ENCODE peak calls at places on chromosomes 4 and X, in four cellular contexts. One of them, this sample, is unnamed.

GRCh38 chr4:87956501-87956900 is 19.0 kb upstream of the SPP1 start:
- DNase-seq in fibroblast of lung: no peak
- DNase-seq in IMR-90: no peak
- DNase-seq in cardiac muscle cell: no peak
- DNase-seq in this sample: no peak

GRCh38 chr4:122803788-122804208 is 22.8 kb upstream of the FGF2 start:
- DNase-seq in fibroblast of lung: no peak
- DNase-seq in IMR-90: no peak
- DNase-seq in cardiac muscle cell: no peak
- DNase-seq in this sample: no peak

GRCh38 chrX:33725556-33726232 is 406.4 kb downstream of the FAM47A start:
- DNase-seq in fibroblast of lung: peak; percentile 47
- DNase-seq in IMR-90: no peak
- DNase-seq in cardiac muscle cell: peak; percentile 83
- DNase-seq in this sample: peak; percentile 7

GRCh38 chr4:138401330-138401729 is 159.2 kb upstream of the SLC7A11 start:
- DNase-seq in fibroblast of lung: peak; percentile 33
- DNase-seq in IMR-90: no peak
- DNase-seq in cardiac muscle cell: peak; percentile 38
- DNase-seq in this sample: no peak

GRCh38 chr4:185708348-185708747 is 103.6 kb downstream of the SORBS2 start:
- DNase-seq in fibroblast of lung: peak; percentile 53
- DNase-seq in IMR-90: peak; percentile 52
- DNase-seq in cardiac muscle cell: no peak
- DNase-seq in this sample: no peak

GRCh38 chrX:45807572-45808425 is 607.1 kb upstream of the DIPK2B start:
- DNase-seq in fibroblast of lung: peak; percentile 71
- DNase-seq in IMR-90: peak; percentile 70
- DNase-seq in cardiac muscle cell: peak; percentile 9
- DNase-seq in this sample: no peak

GRCh38 chr4:173177232-173177631 is 8.6 kb downstream of the GALNT7 start:
- DNase-seq in fibroblast of lung: no peak
- DNase-seq in IMR-90: no peak
- DNase-seq in cardiac muscle cell: no peak
- DNase-seq in this sample: no peak

GRCh38 chrX:87583679-87584078 is 66.1 kb downstream of the KLHL4 start:
- DNase-seq in fibroblast of lung: peak; percentile 19
- DNase-seq in IMR-90: peak; percentile 10
- DNase-seq in cardiac muscle cell: peak; percentile 40
- DNase-seq in this sample: no peak

GRCh38 chr4:57109530-57109846 is 697 bp downstream of the IGFBP7 start:
- DNase-seq in fibroblast of lung: no peak
- DNase-seq in IMR-90: no peak
- DNase-seq in cardiac muscle cell: no peak
- DNase-seq in this sample: no peak

GRCh38 chr4:76377922-76378321 is 43.0 kb downstream of the CCDC158 start:
- DNase-seq in fibroblast of lung: peak; percentile 64
- DNase-seq in IMR-90: peak; percentile 61
- DNase-seq in cardiac muscle cell: peak; percentile 76
- DNase-seq in this sample: peak; percentile 67

GRCh38 chr4:48008021-48008596 is 8.4 kb downstream of the CNGA1 start:
- DNase-seq in fibroblast of lung: no peak
- DNase-seq in IMR-90: no peak
- DNase-seq in cardiac muscle cell: peak; percentile 21
- DNase-seq in this sample: no peak

GRCh38 chr4:99572527-99573240 is 1.9 kb upstream of the MTTP start:
- DNase-seq in fibroblast of lung: peak; percentile 67
- DNase-seq in IMR-90: peak; percentile 6
- DNase-seq in cardiac muscle cell: no peak
- DNase-seq in this sample: no peak

GRCh38 chrX:119421306-119421705 is 22.2 kb downstream of the SLC25A43 start:
- DNase-seq in fibroblast of lung: no peak
- DNase-seq in IMR-90: no peak
- DNase-seq in cardiac muscle cell: no peak
- DNase-seq in this sample: no peak

GRCh38 chrX:119427795-119428185 is 28.7 kb downstream of the SLC25A43 start:
- DNase-seq in fibroblast of lung: no peak
- DNase-seq in IMR-90: no peak
- DNase-seq in cardiac muscle cell: no peak
- DNase-seq in this sample: no peak

GRCh38 chrX:119423631-119424030 is 24.5 kb downstream of the SLC25A43 start:
- DNase-seq in fibroblast of lung: peak; percentile 12
- DNase-seq in IMR-90: peak; percentile 41
- DNase-seq in cardiac muscle cell: no peak
- DNase-seq in this sample: no peak

GRCh38 chrX:119427024-119427794 is 28.1 kb downstream of the SLC25A43 start:
- DNase-seq in fibroblast of lung: peak; percentile 24
- DNase-seq in IMR-90: peak; percentile 34
- DNase-seq in cardiac muscle cell: no peak
- DNase-seq in this sample: no peak

DNA sequence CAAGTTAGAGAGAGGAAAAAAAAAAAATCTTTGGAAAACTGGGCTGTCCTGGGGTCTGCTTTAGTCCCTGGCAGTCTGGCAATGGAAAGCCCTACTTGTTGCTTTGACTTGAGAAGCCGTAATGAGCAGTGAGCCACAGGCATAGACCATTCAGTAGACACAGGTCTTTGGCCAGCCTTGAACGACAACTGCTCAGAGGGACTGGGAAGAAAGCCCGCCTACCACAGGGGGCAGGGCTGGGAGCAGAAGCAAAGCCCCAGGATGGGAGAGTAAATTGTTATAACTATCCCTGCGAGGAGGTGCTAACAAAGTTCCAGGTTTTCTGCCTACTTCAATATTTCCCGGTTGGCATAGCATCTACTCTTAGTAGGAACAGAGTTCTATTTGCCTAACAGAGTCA is 25.9 kb downstream of the SLC25A43 start:
- DNase-seq in fibroblast of lung: no peak
- DNase-seq in IMR-90: no peak
- DNase-seq in cardiac muscle cell: no peak
- DNase-seq in this sample: no peak
- H3K4me1 ChIP-seq in fibroblast of lung: peaks cover 2% of the 10 kb centered on the region
- H3K4me1 ChIP-seq in IMR-90: peaks cover 8% of the 10 kb centered on the region
- H3K4me1 ChIP-seq in cardiac muscle cell: no peaks in the 10 kb centered on the region
- H3K4me1 ChIP-seq in this sample: no peaks in the 10 kb centered on the region

DNA sequence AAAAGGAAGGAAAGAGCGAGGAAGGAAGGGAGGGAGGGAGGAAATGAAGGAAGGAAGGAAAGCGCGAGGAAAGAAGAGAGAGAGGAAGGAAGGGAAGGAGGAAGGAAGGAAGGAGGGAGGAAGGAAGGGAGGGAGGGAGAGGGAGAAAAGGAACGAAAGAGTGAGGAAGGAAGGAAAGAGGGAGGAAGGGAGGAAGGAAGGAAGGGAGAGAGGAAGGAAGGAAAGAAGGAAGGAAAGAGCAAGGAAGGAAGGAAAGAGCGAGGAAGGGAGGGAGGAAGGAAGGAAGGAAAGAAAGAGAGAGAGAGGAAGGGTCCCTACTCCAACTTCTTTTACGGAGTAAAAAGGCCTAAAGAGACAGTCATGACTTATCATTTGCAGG is 17.5 kb downstream of the TRIM2 start:
- DNase-seq in fibroblast of lung: no peak
- DNase-seq in IMR-90: no peak
- DNase-seq in cardiac muscle cell: no peak
- DNase-seq in this sample: no peak
- H3K4me3 ChIP-seq in fibroblast of lung: peak overlapping the region; percentile 88
- H3K4me3 ChIP-seq in IMR-90: peak overlapping the region; percentile 39
- H3K4me3 ChIP-seq in cardiac muscle cell: peak overlapping the region; percentile 49
- H3K4me3 ChIP-seq in this sample: no peak overlapping the region

GRCh38 chr4:110484029-110484428 is 8.1 kb downstream of the ENPEP start:
- DNase-seq in fibroblast of lung: no peak
- DNase-seq in IMR-90: no peak
- DNase-seq in cardiac muscle cell: no peak
- DNase-seq in this sample: no peak
- TF ChIP-seq CTCF in fibroblast of lung: no peak
- TF ChIP-seq CTCF in IMR-90: no peak
- TF ChIP-seq CTCF in cardiac muscle cell: no peak
- TF ChIP-seq CTCF in this sample: no peak

GRCh38 chr4:83364312-83364711 is 29.7 kb upstream of the HPSE start:
- DNase-seq in fibroblast of lung: no peak
- DNase-seq in IMR-90: no peak
- DNase-seq in cardiac muscle cell: no peak
- DNase-seq in this sample: no peak

GRCh38 chr4:83362492-83363329 is 28.1 kb upstream of the HPSE start:
- DNase-seq in fibroblast of lung: peak; percentile 52
- DNase-seq in IMR-90: peak; percentile 34
- DNase-seq in cardiac muscle cell: no peak
- DNase-seq in this sample: peak; percentile 36

GRCh38 chr4:83358410-83358809 is 23.8 kb upstream of the HPSE start:
- DNase-seq in fibroblast of lung: peak; percentile 44
- DNase-seq in IMR-90: peak; percentile 73
- DNase-seq in cardiac muscle cell: no peak
- DNase-seq in this sample: no peak

GRCh38 chr4:83360018-83360417 is 25.4 kb upstream of the HPSE start:
- DNase-seq in fibroblast of lung: no peak
- DNase-seq in IMR-90: no peak
- DNase-seq in cardiac muscle cell: no peak
- DNase-seq in this sample: no peak

DNA sequence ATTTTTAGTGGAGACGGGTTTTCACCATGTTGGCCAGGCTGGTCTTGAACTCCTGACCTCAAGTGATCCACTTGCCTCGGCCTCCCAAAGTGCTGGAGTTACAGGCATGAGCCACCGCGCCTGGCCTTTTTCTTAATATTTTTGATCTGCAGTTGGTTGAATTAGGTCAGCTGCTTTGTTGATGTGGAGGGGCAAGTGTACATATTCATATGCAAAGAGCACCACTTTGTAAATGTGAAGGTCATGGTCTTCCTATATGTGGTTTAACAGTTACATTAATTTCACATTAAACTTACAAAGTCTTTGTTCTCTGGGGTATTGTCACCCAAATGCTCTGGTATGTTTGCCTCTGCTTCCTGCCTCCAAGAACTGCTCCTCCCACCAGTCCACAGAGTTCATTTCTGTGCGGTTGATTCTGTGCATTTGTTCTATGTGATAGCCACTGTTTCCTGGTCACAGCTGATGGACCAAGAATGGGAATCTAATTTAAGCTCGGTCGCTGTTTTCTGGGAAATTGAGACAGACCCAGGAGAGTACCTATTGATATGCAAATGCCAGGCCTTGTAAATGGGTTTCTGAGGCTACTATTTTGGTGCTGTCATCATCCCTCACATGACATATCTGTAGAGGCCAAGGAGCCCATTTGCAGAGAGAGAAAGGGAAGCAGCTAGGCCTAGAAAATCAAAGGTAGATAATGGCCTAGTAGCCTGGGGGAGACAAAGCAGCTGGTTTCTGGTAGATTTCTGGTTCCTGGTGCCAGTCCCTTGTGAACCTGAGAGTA is 27.0 kb upstream of the HPSE start:
- DNase-seq in fibroblast of lung: no peak
- DNase-seq in IMR-90: no peak
- DNase-seq in cardiac muscle cell: no peak
- DNase-seq in this sample: no peak
- H3K4me1 ChIP-seq in fibroblast of lung: peaks cover 6% of the 10 kb centered on the region
- H3K4me1 ChIP-seq in IMR-90: peaks cover 5% of the 10 kb centered on the region
- H3K4me1 ChIP-seq in cardiac muscle cell: no peaks in the 10 kb centered on the region
- H3K4me1 ChIP-seq in this sample: peaks cover 3% of the 10 kb centered on the region

GRCh38 chr4:42265782-42266602 is 113.5 kb upstream of the BEND4 start:
- DNase-seq in fibroblast of lung: no peak
- DNase-seq in IMR-90: no peak
- DNase-seq in cardiac muscle cell: no peak
- DNase-seq in this sample: no peak

GRCh38 chr4:42268824-42269223 is 116.4 kb upstream of the BEND4 start:
- DNase-seq in fibroblast of lung: no peak
- DNase-seq in IMR-90: no peak
- DNase-seq in cardiac muscle cell: no peak
- DNase-seq in this sample: no peak

GRCh38 chr4:42262701-42263490 is 110.4 kb upstream of the BEND4 start:
- DNase-seq in fibroblast of lung: no peak
- DNase-seq in IMR-90: no peak
- DNase-seq in cardiac muscle cell: no peak
- DNase-seq in this sample: no peak

GRCh38 chr4:42271096-42271495 is 118.6 kb upstream of the BEND4 start:
- DNase-seq in fibroblast of lung: no peak
- DNase-seq in IMR-90: no peak
- DNase-seq in cardiac muscle cell: no peak
- DNase-seq in this sample: no peak

DNA sequence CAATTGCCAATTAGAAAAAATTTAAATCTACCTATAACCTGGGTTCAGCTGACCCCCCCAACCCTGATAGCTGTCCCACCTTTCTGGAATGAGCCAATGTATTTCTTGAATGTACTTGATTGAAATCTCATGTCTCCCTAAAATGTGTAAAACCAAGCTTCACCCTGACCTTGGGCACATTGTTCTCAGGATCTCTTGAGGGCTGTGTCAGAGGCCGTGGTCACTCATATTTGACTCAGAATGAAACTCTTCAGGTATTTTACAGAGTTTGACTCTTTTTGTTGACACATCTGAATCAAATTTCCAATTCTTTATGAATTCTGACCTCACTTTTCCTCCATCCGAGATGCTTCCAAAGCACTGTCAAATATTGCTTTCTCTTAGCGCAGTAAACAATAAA is 115.3 kb upstream of the BEND4 start:
- DNase-seq in fibroblast of lung: no peak
- DNase-seq in IMR-90: no peak
- DNase-seq in cardiac muscle cell: no peak
- DNase-seq in this sample: no peak
- H3K4me3 ChIP-seq in fibroblast of lung: no peak overlapping the region
- H3K4me3 ChIP-seq in IMR-90: no peak overlapping the region
- H3K4me3 ChIP-seq in cardiac muscle cell: no peak overlapping the region
- H3K4me3 ChIP-seq in this sample: no peak overlapping the region

GRCh38 chrX:100696699-100697351 is 35.1 kb downstream of the SYTL4 start:
- DNase-seq in fibroblast of lung: no peak
- DNase-seq in IMR-90: no peak
- DNase-seq in cardiac muscle cell: no peak
- DNase-seq in this sample: no peak

GRCh38 chrX:100700809-100701208 is 31.1 kb downstream of the SYTL4 start:
- DNase-seq in fibroblast of lung: no peak
- DNase-seq in IMR-90: no peak
- DNase-seq in cardiac muscle cell: no peak
- DNase-seq in this sample: no peak

GRCh38 chrX:100695302-100695701 is 36.6 kb downstream of the SYTL4 start:
- DNase-seq in fibroblast of lung: no peak
- DNase-seq in IMR-90: no peak
- DNase-seq in cardiac muscle cell: no peak
- DNase-seq in this sample: no peak

DNA sequence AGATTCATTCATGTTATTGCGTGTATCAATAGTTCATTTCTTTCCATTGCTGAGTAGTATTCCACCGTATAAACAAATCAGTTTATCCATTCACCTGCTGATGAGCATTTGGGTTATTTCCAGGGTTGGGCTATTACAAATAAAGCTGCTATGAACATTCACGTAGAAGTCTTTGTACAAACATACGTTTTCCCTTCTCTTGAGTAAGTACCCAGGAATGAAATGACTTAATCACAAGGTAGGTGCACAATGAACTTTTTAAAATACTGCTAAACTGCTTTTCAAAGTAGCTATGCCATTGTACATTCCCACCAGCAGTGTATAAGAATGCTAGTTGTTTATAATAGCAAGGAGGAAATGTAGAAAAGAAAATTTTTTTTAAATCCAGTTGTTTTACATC is 35.9 kb downstream of the SYTL4 start:
- DNase-seq in fibroblast of lung: no peak
- DNase-seq in IMR-90: peak; percentile 43
- DNase-seq in cardiac muscle cell: no peak
- DNase-seq in this sample: no peak
- TF ChIP-seq CTCF in fibroblast of lung: no peak
- TF ChIP-seq CTCF in IMR-90: no peak
- TF ChIP-seq CTCF in cardiac muscle cell: no peak
- TF ChIP-seq CTCF in this sample: no peak